ENCODE peak calls at places on chromosomes 5 and 9, in six cellular contexts. R is spleen, K is MCF 10A, W is activated B cell treated with CpG ODN at 0.5 μM for 24 hours, Q is dorsolateral prefrontal cortex, X is hepatocyte. I is an unnamed sample.

GRCh38 chr5:78983601-78984000 is 1.5 kb downstream of the ARSB start:
- DNase-seq in R (no peak), K (no peak), W (no peak), Q (no peak), X (no peak), I (no peak)

GRCh38 chr9:121987312-121987711 is 105.8 kb downstream of the TTLL11 start:
- DNase-seq in R (no peak), K (no peak), W (no peak), Q (no peak), X (no peak), I (no peak)

GRCh38 chr5:126454081-126454480 is 30.9 kb downstream of the GRAMD2B start:
- DNase-seq in R (no peak), K (peak), W (no peak), Q (peak), X (no peak), I (no peak)

GRCh38 chr9:90368241-90368640 is 274.4 kb downstream of the DIRAS2 start:
- DNase-seq in R (no peak), K (no peak), W (no peak), Q (no peak), X (no peak), I (no peak)

GRCh38 chr5:139392678-139393496 is 2.0 kb downstream of the PROB1 start:
- DNase-seq in R (peak), K (peak), W (peak), Q (no peak), X (peak), I (peak)

GRCh38 chr9:86925686-86926085 is 21.6 kb downstream of the GAS1 start:
- DNase-seq in R (no peak), K (no peak), W (no peak), Q (no peak), X (no peak), I (no peak)

GRCh38 chr5:53478411-53479044 is 1.9 kb upstream of the FST start:
- DNase-seq in R (peak), K (peak), W (no peak), Q (no peak), X (peak), I (peak)

GRCh38 chr9:137217276-137218211 is 4.5 kb downstream of the RNF208 start:
- DNase-seq in R (no peak), K (peak), W (no peak), Q (no peak), X (peak), I (peak)

GRCh38 chr5:73661753-73662152 is 35.8 kb downstream of the ARHGEF28 start:
- DNase-seq in R (no peak), K (no peak), W (no peak), Q (no peak), X (no peak), I (no peak)

GRCh38 chr9:89038354-89039091 is 47.3 kb downstream of the S1PR3 start:
- DNase-seq in R (no peak), K (peak), W (no peak), Q (no peak), X (no peak), I (no peak)

GRCh38 chr5:179171251-179171815 is 111.2 kb downstream of the ZNF354C start:
- DNase-seq in R (peak), K (no peak), W (no peak), Q (no peak), X (no peak), I (no peak)

GRCh38 chr9:89993678-89994630 is 389.1 kb downstream of the GADD45G start:
- DNase-seq in R (no peak), K (peak), W (no peak), Q (no peak), X (peak), I (peak)

GRCh38 chr9:108727580-108728056 is 128.2 kb downstream of the ACTL7B start:
- DNase-seq in R (no peak), K (no peak), W (no peak), Q (no peak), X (no peak), I (no peak)

GRCh38 chr5:6633469-6634326 is 458 bp downstream of the SRD5A1 start:
- DNase-seq in R (no peak), K (peak), W (no peak), Q (peak), X (peak), I (no peak)

GRCh38 chr9:21677834-21678233 is 124.6 kb upstream of the MTAP start:
- DNase-seq in R (no peak), K (peak), W (no peak), Q (no peak), X (no peak), I (no peak)

GRCh38 chr5:159668556-159668955 is 247.7 kb upstream of the ADRA1B start:
- DNase-seq in R (no peak), K (no peak), W (no peak), Q (no peak), X (no peak), I (no peak)

GRCh38 chr5:159149085-159149484 is 49.4 kb upstream of the EBF1 start:
- DNase-seq in R (no peak), K (peak), W (no peak), Q (no peak), X (no peak), I (no peak)

GRCh38 chr5:170632985-170633234 is 129.1 kb downstream of the KCNIP1 start:
- DNase-seq in R (peak), K (no peak), W (peak), Q (no peak), X (peak), I (peak)

GRCh38 chr5:7851240-7851592 is 283 bp upstream of the CFAP90 start:
- DNase-seq in R (no peak), K (no peak), W (no peak), Q (no peak), X (no peak), I (no peak)

GRCh38 chr5:173710528-173710927 is 94.1 kb upstream of the BOD1 start:
- DNase-seq in R (no peak), K (no peak), W (no peak), Q (no peak), X (no peak), I (no peak)

GRCh38 chr5:126015244-126016054 is 407.8 kb upstream of the GRAMD2B start:
- DNase-seq in R (no peak), K (peak), W (no peak), Q (no peak), X (no peak), I (no peak)

GRCh38 chr5:132219289-132219970 is 8.2 kb downstream of the P4HA2 start:
- DNase-seq in R (peak), K (no peak), W (no peak), Q (no peak), X (no peak), I (no peak)

GRCh38 chr9:113477661-113478060 is 14.1 kb downstream of the RGS3 start:
- DNase-seq in R (no peak), K (no peak), W (no peak), Q (no peak), X (peak), I (no peak)

GRCh38 chr5:164722702-164723101 is 1217.3 kb downstream of the MAT2B start:
- DNase-seq in R (no peak), K (no peak), W (no peak), Q (no peak), X (no peak), I (no peak)

GRCh38 chr9:125889122-125889523 is 141.9 kb downstream of the PBX3 start:
- DNase-seq in R (peak), K (no peak), W (peak), Q (no peak), X (peak), I (peak)

GRCh38 chr9:90921104-90921503 is 119.5 kb downstream of the SYK start:
- DNase-seq in R (no peak), K (peak), W (no peak), Q (no peak), X (peak), I (no peak)

GRCh38 chr9:133074111-133074651 is 12.4 kb downstream of the CEL start:
- DNase-seq in R (no peak), K (no peak), W (no peak), Q (no peak), X (peak), I (peak)

GRCh38 chr5:54671111-54671531 is 153.6 kb downstream of the SNX18 start:
- DNase-seq in R (no peak), K (peak), W (no peak), Q (no peak), X (no peak), I (no peak)

GRCh38 chr5:54672867-54673266 is 155.3 kb downstream of the SNX18 start:
- DNase-seq in R (no peak), K (no peak), W (no peak), Q (no peak), X (no peak), I (no peak)

GRCh38 chr5:54668096-54668495 is 150.5 kb downstream of the SNX18 start:
- DNase-seq in R (no peak), K (no peak), W (no peak), Q (no peak), X (no peak), I (no peak)

GRCh38 chr5:54669285-54669684 is 151.7 kb downstream of the SNX18 start:
- DNase-seq in R (no peak), K (no peak), W (no peak), Q (no peak), X (no peak), I (no peak)

GRCh38 chr5:54669845-54670635 is 152.5 kb downstream of the SNX18 start:
- DNase-seq in R (no peak), K (no peak), W (no peak), Q (no peak), X (no peak), I (no peak)
- TF ChIP-seq CTCF in R (no peak), K (no peak), W (no peak), Q (no peak), X (no peak), I (no peak)

GRCh38 chr5:119682372-119682771 is 53.0 kb downstream of the FAM170A start:
- DNase-seq in R (no peak), K (no peak), W (no peak), Q (no peak), X (no peak), I (no peak)
- TF ChIP-seq CTCF in R (no peak), K (no peak), W (no peak), Q (no peak), X (no peak), I (no peak)

GRCh38 chr9:127973169-127974001 is 7.4 kb downstream of the EEIG1 start:
- DNase-seq in R (no peak), K (no peak), W (no peak), Q (no peak), X (no peak), I (peak)
- TF ChIP-seq CTCF in R (no peak), K (no peak), W (no peak), Q (no peak), X (no peak), I (no peak)

GRCh38 chr9:68731857-68732256 is 26.8 kb downstream of the PIP5K1B start:
- DNase-seq in R (no peak), K (no peak), W (no peak), Q (no peak), X (no peak), I (no peak)

GRCh38 chr9:68730570-68731227 is 25.7 kb downstream of the PIP5K1B start:
- DNase-seq in R (no peak), K (no peak), W (no peak), Q (no peak), X (peak), I (no peak)

GRCh38 chr9:68728731-68729130 is 23.7 kb downstream of the PIP5K1B start:
- DNase-seq in R (no peak), K (no peak), W (no peak), Q (no peak), X (no peak), I (no peak)

GRCh38 chr9:68732405-68733020 is 27.5 kb downstream of the PIP5K1B start:
- DNase-seq in R (no peak), K (no peak), W (no peak), Q (no peak), X (no peak), I (no peak)

GRCh38 chr9:68733021-68733405 is 28.0 kb downstream of the PIP5K1B start:
- DNase-seq in R (no peak), K (no peak), W (no peak), Q (no peak), X (no peak), I (no peak)
- TF ChIP-seq CTCF in R (no peak), K (no peak), W (no peak), Q (no peak), X (no peak), I (no peak)